ENCODE peak calls at places on chromosomes 6 and 20, in seven cellular contexts. K is prostate gland, Z is sigmoid colon, Q is heart left ventricle, E is H9, C is psoas muscle, P is PC-3. N is an unnamed sample.
A peak's percentile ranks its signal among the peaks of the same experiment; 100 is the strongest.

GRCh38 chr6:53725791-53726575 is 60.4 kb upstream of the KLHL31 start:
- DNase-seq in K (peak; percentile 71), Z (peak; percentile 86), Q (peak; percentile 86), E (peak; percentile 83), C (peak; percentile 78), P (peak; percentile 83), N (peak; percentile 94)

GRCh38 chr6:139597781-139598368 is 223.4 kb upstream of the CITED2 start:
- DNase-seq in K (peak; percentile 32), Z (peak; percentile 86), Q (no peak), E (no peak), C (peak; percentile 77), P (peak; percentile 39), N (no peak)

GRCh38 chr6:87277123-87277522 is 45.3 kb upstream of the SMIM8 start:
- DNase-seq in K (no peak), Z (no peak), Q (no peak), E (no peak), C (no peak), P (peak; percentile 57), N (no peak)

GRCh38 chr6:134891633-134892032 is 58.3 kb downstream of the ALDH8A1 start:
- DNase-seq in K (no peak), Z (no peak), Q (no peak), E (no peak), C (no peak), P (no peak), N (no peak)

GRCh38 chr20:15491564-15491963 is 1081.7 kb downstream of the KIF16B start:
- DNase-seq in K (no peak), Z (no peak), Q (no peak), E (peak; percentile 52), C (no peak), P (peak; percentile 66), N (no peak)

GRCh38 chr6:110714143-110714542 is 101.1 kb downstream of the CDK19 start:
- DNase-seq in K (no peak), Z (no peak), Q (no peak), E (no peak), C (no peak), P (no peak), N (no peak)

GRCh38 chr20:43917380-43917779 is 2.7 kb downstream of the TOX2 start:
- DNase-seq in K (no peak), Z (no peak), Q (no peak), E (no peak), C (no peak), P (no peak), N (no peak)

GRCh38 chr6:70310063-70310694 is 7.3 kb upstream of the COL9A1 start:
- DNase-seq in K (peak; percentile 23), Z (no peak), Q (no peak), E (no peak), C (no peak), P (peak; percentile 74), N (no peak)

GRCh38 chr6:154414021-154414813 is 57.6 kb upstream of the IPCEF1 start:
- DNase-seq in K (no peak), Z (no peak), Q (no peak), E (no peak), C (no peak), P (no peak), N (no peak)

GRCh38 chr6:56145616-56146015 is 101.8 kb downstream of the COL21A1 start:
- DNase-seq in K (no peak), Z (no peak), Q (no peak), E (no peak), C (no peak), P (no peak), N (no peak)

GRCh38 chr6:33985947-33986346 is 159.9 kb downstream of the GRM4 start:
- DNase-seq in K (no peak), Z (no peak), Q (no peak), E (peak; percentile 4), C (no peak), P (no peak), N (no peak)

DNA sequence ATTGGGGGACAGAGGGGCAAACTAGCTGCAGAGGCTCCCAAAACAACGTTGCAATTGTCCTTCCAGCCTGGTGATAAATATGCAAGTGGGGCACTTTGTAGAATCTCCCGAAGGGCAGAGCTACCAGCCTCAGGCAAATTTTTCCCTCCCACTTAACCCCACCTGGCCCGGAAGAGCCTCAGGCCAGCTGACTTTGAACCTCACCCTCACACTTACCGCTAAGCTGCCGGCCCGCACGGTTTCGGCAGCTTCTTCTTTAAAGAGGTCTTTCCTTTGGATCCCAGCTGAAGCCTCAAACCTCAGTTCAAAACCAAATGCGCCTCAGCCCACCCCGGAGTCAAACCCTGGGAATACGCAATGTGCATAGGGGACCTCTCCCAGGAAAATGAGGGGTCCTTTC is 2.5 kb downstream of the OVOL2 start:
- DNase-seq in K (no peak), Z (no peak), Q (no peak), E (peak; percentile 76), C (no peak), P (no peak), N (no peak)
- H3K27me3 ChIP-seq in K (no peaks in the 10 kb centered on the region), Z (peaks cover 58% of the 10 kb centered on the region), Q (peaks cover 39% of the 10 kb centered on the region), E (no peaks in the 10 kb centered on the region), C (peaks cover 64% of the 10 kb centered on the region), P (peaks cover 4% of the 10 kb centered on the region), N (peaks cover 76% of the 10 kb centered on the region)

DNA sequence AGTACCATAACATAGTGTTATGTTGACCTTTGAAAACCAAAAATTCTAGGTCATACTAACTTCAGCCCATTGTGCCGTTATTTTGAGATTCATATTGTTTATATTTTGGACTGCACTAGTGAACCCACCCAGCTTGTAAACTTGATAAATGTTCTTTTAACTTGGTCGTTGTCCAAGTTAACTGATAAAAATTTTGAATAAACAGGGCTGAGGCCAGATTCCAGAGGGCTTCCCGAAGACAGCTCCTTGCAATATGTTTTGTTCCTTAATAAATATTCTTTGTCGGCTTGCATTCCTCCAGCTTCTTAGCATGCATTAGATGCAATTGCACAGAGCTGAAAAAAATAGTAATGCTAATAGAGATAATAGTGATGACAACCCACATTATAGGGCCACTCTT is 90.3 kb downstream of the BCAS1 start:
- DNase-seq in K (no peak), Z (no peak), Q (no peak), E (no peak), C (no peak), P (no peak), N (no peak)
- H3K27ac ChIP-seq in K (no peak overlapping the region), Z (no peak overlapping the region), Q (no peak overlapping the region), E (no peak overlapping the region), C (no peak overlapping the region), P (no peak overlapping the region), N (no peak overlapping the region)

GRCh38 chr6:148497256-148497655 is 154.6 kb downstream of the SASH1 start:
- DNase-seq in K (no peak), Z (no peak), Q (no peak), E (no peak), C (no peak), P (no peak), N (no peak)
- TF ChIP-seq CTCF in K (no peak), Z (no peak), Q (no peak), E (no peak), C (no peak), P (no peak), N (no peak)

GRCh38 chr6:32215617-32216016 is 8.2 kb downstream of the NOTCH4 start:
- DNase-seq in K (no peak), Z (no peak), Q (no peak), E (no peak), C (no peak), P (no peak), N (no peak)
- H3K27me3 ChIP-seq in K (no peaks in the 10 kb centered on the region), Z (no peaks in the 10 kb centered on the region), Q (no peaks in the 10 kb centered on the region), E (no peaks in the 10 kb centered on the region), C (no peaks in the 10 kb centered on the region), P (peaks cover 21% of the 10 kb centered on the region), N (no peaks in the 10 kb centered on the region)

GRCh38 chr6:150627154-150627553 is 27.5 kb downstream of the PLEKHG1 start:
- DNase-seq in K (no peak), Z (no peak), Q (no peak), E (no peak), C (no peak), P (no peak), N (no peak)
- H3K27ac ChIP-seq in K (no peak overlapping the region), Z (peak overlapping the region; percentile 48), Q (peak overlapping the region; percentile 45), E (no peak overlapping the region), C (no peak overlapping the region), P (no peak overlapping the region), N (no peak overlapping the region)

GRCh38 chr6:62775427-62776022 is 435.7 kb upstream of the FKBP1C start:
- DNase-seq in K (no peak), Z (no peak), Q (no peak), E (no peak), C (no peak), P (peak; percentile 25), N (no peak)
- TF ChIP-seq CTCF in K (no peak), Z (no peak), Q (peak; percentile 11), E (peak; percentile 81), C (peak; percentile 19), P (peak; percentile 71), N (peak; percentile 44)

GRCh38 chr20:20371133-20371532 is 3.2 kb downstream of the INSM1 start:
- DNase-seq in K (no peak), Z (no peak), Q (no peak), E (no peak), C (no peak), P (no peak), N (no peak)
- H3K27me3 ChIP-seq in K (peaks cover 41% of the 10 kb centered on the region), Z (peaks cover 59% of the 10 kb centered on the region), Q (peaks cover 45% of the 10 kb centered on the region), E (peaks cover 19% of the 10 kb centered on the region), C (peaks cover 73% of the 10 kb centered on the region), P (peaks cover 87% of the 10 kb centered on the region), N (peaks cover 69% of the 10 kb centered on the region)

GRCh38 chr6:26307830-26308229 is 57.2 kb upstream of the BTN3A2 start:
- DNase-seq in K (no peak), Z (no peak), Q (no peak), E (no peak), C (no peak), P (peak; percentile 32), N (no peak)

GRCh38 chr6:26312096-26312463 is 52.9 kb upstream of the BTN3A2 start:
- DNase-seq in K (no peak), Z (no peak), Q (no peak), E (no peak), C (no peak), P (peak; percentile 18), N (no peak)

GRCh38 chr6:26311385-26312095 is 53.5 kb upstream of the BTN3A2 start:
- DNase-seq in K (peak; percentile 56), Z (no peak), Q (no peak), E (peak; percentile 66), C (no peak), P (peak; percentile 92), N (no peak)

GRCh38 chr6:26311012-26311384 is 54.0 kb upstream of the BTN3A2 start:
- DNase-seq in K (no peak), Z (no peak), Q (no peak), E (no peak), C (no peak), P (peak; percentile 59), N (no peak)

GRCh38 chr6:26309731-26310142 is 55.3 kb upstream of the BTN3A2 start:
- DNase-seq in K (no peak), Z (no peak), Q (no peak), E (no peak), C (no peak), P (peak; percentile 94), N (no peak)
- H3K27ac ChIP-seq in K (no peak overlapping the region), Z (no peak overlapping the region), Q (no peak overlapping the region), E (no peak overlapping the region), C (no peak overlapping the region), P (peak overlapping the region; percentile 84), N (no peak overlapping the region)

GRCh38 chr6:84774174-84775158 is 10.1 kb upstream of the TBX18 start:
- DNase-seq in K (no peak), Z (no peak), Q (peak; percentile 72), E (peak; percentile 88), C (peak; percentile 45), P (no peak), N (peak; percentile 85)
- TF ChIP-seq CTCF in K (no peak), Z (peak; percentile 43), Q (peak; percentile 44), E (peak; percentile 91), C (peak; percentile 25), P (no peak), N (peak; percentile 46)

N was measured in left lung.